ENCODE peak calls at places on chromosomes 12 and 14, in seven cellular contexts. U is AG04450; O is SK-MEL-5; C is T-helper 9 cell; T is stimulated activated effector memory CD8-positive, alpha-beta T cell treated with anti-CD3 and anti-CD28 coated beads, Interleukin-12 subunit alpha, Interleukin-12 subunit beta, amount 100 ng/mL, for 72 hours; P is PC-3; M is B cell. E is an unnamed sample.

GRCh38 chr14:76943072-76943471 is 85.4 kb downstream of the IRF2BPL start:
- DNase-seq in U (no peak), O (no peak), C (no peak), T (no peak), P (no peak), M (no peak), E (no peak)

GRCh38 chr14:51507556-51508511 is 143.9 kb upstream of the FRMD6 start:
- DNase-seq in U (no peak), O (peak; percentile 96), C (no peak), T (no peak), P (no peak), M (no peak), E (no peak)

GRCh38 chr14:80576401-80576800 is 365.1 kb upstream of the DIO2 start:
- DNase-seq in U (no peak), O (no peak), C (no peak), T (no peak), P (no peak), M (no peak), E (no peak)

GRCh38 chr14:72904840-72905561 is 11.1 kb upstream of the DPF3 start:
- DNase-seq in U (peak; percentile 49), O (peak; percentile 73), C (peak; percentile 47), T (peak; percentile 40), P (peak; percentile 90), M (peak; percentile 72), E (peak; percentile 81)

GRCh38 chr14:96268426-96269358 is 12.7 kb downstream of the BDKRB1 start:
- DNase-seq in U (peak; percentile 88), O (no peak), C (no peak), T (no peak), P (peak; percentile 81), M (no peak), E (no peak)

GRCh38 chr14:39168591-39168990 is 1.5 kb downstream of the TRAPPC6B start:
- DNase-seq in U (no peak), O (no peak), C (no peak), T (no peak), P (no peak), M (no peak), E (no peak)

GRCh38 chr12:55057466-55057865 is 37.7 kb downstream of the NEUROD4 start:
- DNase-seq in U (no peak), O (peak; percentile 44), C (no peak), T (no peak), P (no peak), M (no peak), E (no peak)

GRCh38 chr12:46926536-46926935 is 100.7 kb upstream of the SLC38A4 start:
- DNase-seq in U (no peak), O (no peak), C (no peak), T (no peak), P (no peak), M (no peak), E (no peak)

GRCh38 chr12:236445-236844 is 22.5 kb upstream of the SLC6A12 start:
- DNase-seq in U (no peak), O (no peak), C (no peak), T (no peak), P (no peak), M (peak; percentile 6), E (no peak)

GRCh38 chr12:115261249-115261648 is 577.3 kb upstream of the TBX3 start:
- DNase-seq in U (no peak), O (no peak), C (no peak), T (no peak), P (no peak), M (no peak), E (no peak)

GRCh38 chr12:108337235-108338223 is 1.6 kb downstream of the CMKLR1 start:
- DNase-seq in U (no peak), O (peak; percentile 67), C (no peak), T (no peak), P (peak; percentile 56), M (no peak), E (peak; percentile 74)

GRCh38 chr12:92255741-92256140 is 110.1 kb upstream of the BTG1 start:
- DNase-seq in U (no peak), O (no peak), C (no peak), T (no peak), P (no peak), M (no peak), E (no peak)

GRCh38 chr12:45989277-45989856 is 1.0 kb downstream of the SCAF11 start:
- DNase-seq in U (no peak), O (no peak), C (no peak), T (no peak), P (peak; percentile 58), M (peak; percentile 67), E (peak; percentile 49)

GRCh38 chr12:89179983-89180382 is 172.3 kb downstream of the DUSP6 start:
- DNase-seq in U (no peak), O (no peak), C (no peak), T (no peak), P (peak; percentile 87), M (no peak), E (no peak)

GRCh38 chr14:76647699-76648298 is 113.5 kb upstream of the VASH1 start:
- DNase-seq in U (peak; percentile 23), O (peak; percentile 76), C (no peak), T (no peak), P (peak; percentile 71), M (no peak), E (peak; percentile 90)

GRCh38 chr12:12716151-12716844 is 870 bp upstream of the CDKN1B start:
- DNase-seq in U (no peak), O (no peak), C (no peak), T (no peak), P (peak; percentile 7), M (peak; percentile 41), E (peak; percentile 34)

GRCh38 chr12:78888583-78888982 is 24.0 kb downstream of the SYT1 start:
- DNase-seq in U (no peak), O (no peak), C (no peak), T (no peak), P (no peak), M (no peak), E (peak; percentile 30)

E was measured in GM23338.